ENCODE peak calls at places on chromosomes 5 and 9, in six cellular contexts. F, E, N, G, T and Q are unnamed samples.

GRCh38 chr9:134469041-134469875 is 143.0 kb downstream of the RXRA start:
- DNase-seq in N (no peak), G (no peak), T (peak; percentile 86), E (no peak), F (no peak), Q (no peak)

GRCh38 chr5:102450313-102450990 is 48.3 kb downstream of the SLCO6A1 start:
- DNase-seq in F (no peak), N (no peak), G (no peak), E (no peak), T (no peak), Q (no peak)

GRCh38 chr5:142087920-142088679 is 20.5 kb upstream of the NDFIP1 start:
- DNase-seq in G (peak; percentile 50), F (no peak), N (no peak), E (no peak), T (no peak), Q (no peak)

GRCh38 chr5:170070556-170071412 is 34.9 kb upstream of the FOXI1 start:
- DNase-seq in G (peak; percentile 41), T (no peak), E (peak; percentile 3), N (peak; percentile 67), F (peak; percentile 8), Q (no peak)

GRCh38 chr5:156149203-156149602 is 177.8 kb upstream of the SGCD start:
- DNase-seq in T (no peak), F (no peak), N (no peak), E (no peak), G (no peak), Q (no peak)

GRCh38 chr9:15543033-15543791 is 9.6 kb upstream of the CCDC171 start:
- DNase-seq in F (no peak), T (no peak), G (no peak), E (no peak), N (no peak), Q (no peak)

GRCh38 chr9:21144620-21145019 is 3.0 kb upstream of the IFNW1 start:
- DNase-seq in E (no peak), G (no peak), T (no peak), N (no peak), F (no peak), Q (no peak)

GRCh38 chr9:136546697-136547481 is 1.0 kb upstream of the NOTCH1 start:
- DNase-seq in F (peak; percentile 55), T (peak; percentile 87), G (peak; percentile 58), N (peak; percentile 69), E (no peak), Q (no peak)

GRCh38 chr9:93320591-93321219 is 130.8 kb upstream of the FAM120A start:
- DNase-seq in N (no peak), T (no peak), G (no peak), E (no peak), F (no peak), Q (no peak)

GRCh38 chr5:52786937-52787599 is 648 bp upstream of the ITGA1 start:
- DNase-seq in F (no peak), T (peak; percentile 27), N (no peak), G (no peak), E (no peak), Q (no peak)

GRCh38 chr5:112219000-112219399 is 200.1 kb downstream of the EPB41L4A start:
- DNase-seq in E (no peak), G (no peak), F (no peak), T (no peak), N (no peak), Q (no peak)

GRCh38 chr9:130770679-130771442 is 64.2 kb upstream of the ABL1 start:
- DNase-seq in T (no peak), G (no peak), E (peak; percentile 58), F (peak; percentile 71), N (no peak), Q (no peak)

GRCh38 chr5:32462618-32463017 is 18.1 kb upstream of the ZFR start:
- DNase-seq in G (peak; percentile 34), E (no peak), N (no peak), T (no peak), F (no peak), Q (peak; percentile 46)

GRCh38 chr9:38380230-38380871 is 12.2 kb upstream of the ALDH1B1 start:
- DNase-seq in F (no peak), E (peak; percentile 24), G (no peak), N (no peak), T (no peak), Q (no peak)